ENCODE peak calls at places on chromosome 13, in nine cellular contexts. E is NCI-H345; W is AG09319; H is type B pancreatic cell; B is stimulated activated CD4-positive, alpha-beta T cell treated with anti-CD3 and anti-CD28 coated beads, TNF-alpha, amount 100 ng/mL, for 48 hours; Q is lower leg skin; G is foreskin keratinocyte; O is CD8-positive, alpha-beta T cell; C is kidney. L is an unnamed sample.

GRCh38 chr13:114212096-114212495 is 22.6 kb upstream of the CDC16 start:
- DNase-seq in E (no peak), W (no peak), H (no peak), B (no peak), Q (no peak), G (no peak), O (no peak), C (no peak), L (peak; percentile 36)

GRCh38 chr13:111130111-111130508 is 15.0 kb downstream of the ARHGEF7 start:
- DNase-seq in E (no peak), W (no peak), H (no peak), B (no peak), Q (no peak), G (no peak), O (no peak), C (no peak), L (no peak)

GRCh38 chr13:20359335-20359734 is 127.2 kb upstream of the GJB6 start:
- DNase-seq in E (no peak), W (peak; percentile 51), H (no peak), B (no peak), Q (no peak), G (peak; percentile 100), O (no peak), C (no peak), L (peak; percentile 97)

GRCh38 chr13:40186636-40187323 is 479.7 kb downstream of the FOXO1 start:
- DNase-seq in E (no peak), W (no peak), H (no peak), B (no peak), Q (no peak), G (no peak), O (no peak), C (no peak), L (no peak)

GRCh38 chr13:28495586-28496564 is 947 bp upstream of the FLT1 start:
- DNase-seq in E (no peak), W (no peak), H (no peak), B (no peak), Q (no peak), G (no peak), O (no peak), C (no peak), L (no peak)

GRCh38 chr13:71879129-71879535 is 12.1 kb upstream of the DACH1 start:
- DNase-seq in E (peak; percentile 83), W (no peak), H (no peak), B (no peak), Q (no peak), G (peak; percentile 19), O (no peak), C (no peak), L (no peak)

GRCh38 chr13:104949840-104950805 is 1585.3 kb downstream of the EFNB2 start:
- DNase-seq in E (no peak), W (no peak), H (no peak), B (no peak), Q (no peak), G (no peak), O (no peak), C (no peak), L (peak; percentile 77)

GRCh38 chr13:47168086-47168485 is 271.2 kb upstream of the HTR2A start:
- DNase-seq in E (no peak), W (no peak), H (no peak), B (no peak), Q (no peak), G (peak; percentile 48), O (no peak), C (no peak), L (peak; percentile 45)

GRCh38 chr13:31674056-31674455 is 65.3 kb upstream of the RXFP2 start:
- DNase-seq in E (no peak), W (no peak), H (no peak), B (no peak), Q (no peak), G (no peak), O (no peak), C (no peak), L (no peak)

GRCh38 chr13:107035778-107036177 is 467.8 kb upstream of the ARGLU1 start:
- DNase-seq in E (no peak), W (no peak), H (no peak), B (no peak), Q (no peak), G (no peak), O (no peak), C (no peak), L (no peak)

GRCh38 chr13:99288069-99288468 is 19.1 kb downstream of the GPR183 start:
- DNase-seq in E (no peak), W (no peak), H (no peak), B (no peak), Q (no peak), G (no peak), O (no peak), C (no peak), L (no peak)

GRCh38 chr13:97125810-97126738 is 96.1 kb upstream of the MBNL2 start:
- DNase-seq in E (peak; percentile 46), W (no peak), H (no peak), B (no peak), Q (peak; percentile 66), G (peak; percentile 61), O (no peak), C (no peak), L (peak; percentile 52)

GRCh38 chr13:105991622-105992254 is 543.7 kb downstream of the EFNB2 start:
- DNase-seq in E (no peak), W (no peak), H (no peak), B (no peak), Q (peak; percentile 71), G (peak; percentile 100), O (no peak), C (no peak), L (peak; percentile 93)

GRCh38 chr13:25501231-25501630 is 129.5 kb downstream of the ATP8A2 start:
- DNase-seq in E (no peak), W (no peak), H (no peak), B (no peak), Q (no peak), G (no peak), O (no peak), C (no peak), L (no peak)

GRCh38 chr13:81406022-81406421 is 1065.1 kb upstream of the SPRY2 start:
- DNase-seq in E (no peak), W (no peak), H (no peak), B (no peak), Q (no peak), G (no peak), O (no peak), C (no peak), L (no peak)

GRCh38 chr13:42876810-42877550 is 95.6 kb downstream of the FAM216B start:
- DNase-seq in E (no peak), W (no peak), H (no peak), B (no peak), Q (no peak), G (peak; percentile 70), O (no peak), C (no peak), L (peak; percentile 54)

GRCh38 chr13:27792393-27793218 is at the start of gene GSX1:
- DNase-seq in E (peak; percentile 10), W (no peak), H (peak; percentile 83), B (peak; percentile 23), Q (no peak), G (no peak), O (peak; percentile 57), C (peak; percentile 88), L (peak; percentile 25)

GRCh38 chr13:74040200-74040599 is 94.0 kb downstream of the KLF12 start:
- DNase-seq in E (no peak), W (no peak), H (no peak), B (no peak), Q (no peak), G (no peak), O (no peak), C (peak; percentile 46), L (no peak)

GRCh38 chr13:27403252-27403678 is 21.2 kb upstream of the GTF3A start:
- DNase-seq in E (no peak), W (no peak), H (no peak), B (no peak), Q (no peak), G (no peak), O (no peak), C (no peak), L (peak; percentile 18)

GRCh38 chr13:112885782-112886268 is 83.2 kb upstream of the MCF2L start:
- DNase-seq in E (peak; percentile 81), W (peak; percentile 62), H (peak; percentile 85), B (no peak), Q (peak; percentile 68), G (peak; percentile 38), O (no peak), C (peak; percentile 95), L (peak; percentile 67)

GRCh38 chr13:112690242-112690943 is 555 bp downstream of the ATP11A start:
- DNase-seq in E (peak; percentile 46), W (no peak), H (no peak), B (no peak), Q (no peak), G (no peak), O (peak; percentile 53), C (peak; percentile 89), L (no peak)

GRCh38 chr13:35164324-35164932 is 222.4 kb downstream of the NBEA start:
- DNase-seq in E (peak; percentile 31), W (no peak), H (no peak), B (no peak), Q (no peak), G (no peak), O (no peak), C (no peak), L (no peak)

GRCh38 chr13:109036091-109036490 is 406.7 kb downstream of the MYO16 start:
- DNase-seq in E (no peak), W (no peak), H (no peak), B (no peak), Q (no peak), G (no peak), O (no peak), C (no peak), L (peak; percentile 26)

GRCh38 chr13:27826379-27827353 is 34.4 kb downstream of the GSX1 start:
- DNase-seq in E (peak; percentile 82), W (peak; percentile 47), H (peak; percentile 90), B (peak; percentile 46), Q (peak; percentile 73), G (peak; percentile 63), O (peak; percentile 80), C (peak; percentile 89), L (peak; percentile 38)

GRCh38 chr13:100828226-100828625 is 153.6 kb upstream of the TMTC4 start:
- DNase-seq in E (no peak), W (no peak), H (no peak), B (no peak), Q (no peak), G (no peak), O (no peak), C (no peak), L (no peak)

GRCh38 chr13:108156749-108157148 is 58.6 kb downstream of the LIG4 start:
- DNase-seq in E (no peak), W (no peak), H (no peak), B (no peak), Q (no peak), G (no peak), O (no peak), C (no peak), L (no peak)

GRCh38 chr13:97076898-97077297 is 82.6 kb upstream of the OXGR1 start:
- DNase-seq in E (no peak), W (peak; percentile 4), H (no peak), B (no peak), Q (no peak), G (no peak), O (no peak), C (no peak), L (peak; percentile 33)

GRCh38 chr13:24632382-24633121 is 47.7 kb upstream of the ATP12A start:
- DNase-seq in E (no peak), W (no peak), H (no peak), B (no peak), Q (no peak), G (no peak), O (no peak), C (no peak), L (no peak)